ENCODE peak calls at places on chromosomes 4 and X, in nine cellular contexts. O, B, R, J, T, S, D, W and H are unnamed samples.

GRCh38 chrX:47164420-47164819 is 19.4 kb downstream of the RBM10 start:
- DNase-seq in O (no peak), B (no peak), R (no peak), J (no peak), T (no peak), S (no peak), D (no peak), W (no peak), H (no peak)

GRCh38 chrX:115367455-115367854 is 77.9 kb downstream of the LUZP4 start:
- DNase-seq in O (no peak), B (no peak), R (no peak), J (no peak), T (no peak), S (no peak), D (peak; percentile 0), W (no peak), H (no peak)

GRCh38 chrX:115679460-115679859 is 118.5 kb downstream of the PLS3 start:
- DNase-seq in O (no peak), B (no peak), R (no peak), J (peak; percentile 56), T (peak; percentile 15), S (no peak), D (no peak), W (no peak), H (no peak)

GRCh38 chr4:156377036-156377700 is 423.5 kb upstream of the CTSO start:
- DNase-seq in O (no peak), B (no peak), R (no peak), J (peak; percentile 54), T (no peak), S (no peak), D (no peak), W (peak; percentile 33), H (no peak)

GRCh38 chr4:134666640-134667039 is 465.1 kb upstream of the PABPC4L start:
- DNase-seq in O (no peak), B (no peak), R (no peak), J (no peak), T (no peak), S (no peak), D (no peak), W (no peak), H (no peak)

GRCh38 chr4:10123227-10124101 is 6.9 kb upstream of the WDR1 start:
- DNase-seq in O (no peak), B (peak; percentile 46), R (no peak), J (no peak), T (no peak), S (no peak), D (no peak), W (no peak), H (no peak)

GRCh38 chr4:116055857-116056827 is 942.7 kb upstream of the NDST4 start:
- DNase-seq in O (no peak), B (no peak), R (no peak), J (peak; percentile 49), T (no peak), S (no peak), D (no peak), W (no peak), H (no peak)

GRCh38 chr4:157713342-157713741 is 459.5 kb downstream of the GASK1B start:
- DNase-seq in O (no peak), B (no peak), R (no peak), J (peak; percentile 39), T (peak; percentile 3), S (no peak), D (no peak), W (no peak), H (no peak)

GRCh38 chr4:186684889-186685309 is 38.8 kb downstream of the FAT1 start:
- DNase-seq in O (no peak), B (no peak), R (no peak), J (peak; percentile 34), T (no peak), S (peak; percentile 40), D (no peak), W (no peak), H (no peak)

GRCh38 chr4:20251796-20252655 is at the start of gene SLIT2:
- DNase-seq in O (peak; percentile 45), B (peak; percentile 88), R (no peak), J (peak; percentile 82), T (peak; percentile 49), S (peak; percentile 81), D (peak; percentile 81), W (peak; percentile 40), H (peak; percentile 92)

GRCh38 chrX:40104649-40105015 is 6.9 kb upstream of the BCOR start:
- DNase-seq in O (peak; percentile 63), B (peak; percentile 54), R (no peak), J (peak; percentile 65), T (no peak), S (peak; percentile 60), D (no peak), W (no peak), H (peak; percentile 87)

GRCh38 chrX:13652256-13653021 is 502 bp upstream of the TCEANC start:
- DNase-seq in O (no peak), B (no peak), R (no peak), J (peak; percentile 88), T (no peak), S (no peak), D (no peak), W (peak; percentile 89), H (no peak)

GRCh38 chr4:134862116-134862515 is 660.5 kb upstream of the PABPC4L start:
- DNase-seq in O (no peak), B (no peak), R (no peak), J (peak; percentile 32), T (no peak), S (no peak), D (no peak), W (no peak), H (no peak)

GRCh38 chr4:15291133-15291532 is 136.7 kb upstream of the C1QTNF7 start:
- DNase-seq in O (no peak), B (no peak), R (no peak), J (no peak), T (no peak), S (no peak), D (no peak), W (peak; percentile 18), H (no peak)

GRCh38 chrX:16258936-16259335 is 91.7 kb downstream of the MAGEB17 start:
- DNase-seq in O (no peak), B (no peak), R (no peak), J (no peak), T (no peak), S (no peak), D (no peak), W (no peak), H (no peak)

GRCh38 chr4:105352826-105353225 is 121.0 kb downstream of the PPA2 start:
- DNase-seq in O (no peak), B (no peak), R (no peak), J (no peak), T (no peak), S (no peak), D (no peak), W (no peak), H (no peak)

GRCh38 chr4:40587826-40588225 is 41.8 kb downstream of the RBM47 start:
- DNase-seq in O (no peak), B (peak; percentile 52), R (no peak), J (peak; percentile 40), T (no peak), S (peak; percentile 44), D (no peak), W (peak; percentile 53), H (no peak)

GRCh38 chrX:64206556-64207162 is 1.2 kb upstream of the AMER1 start:
- DNase-seq in O (no peak), B (peak; percentile 67), R (no peak), J (no peak), T (no peak), S (no peak), D (no peak), W (no peak), H (no peak)

GRCh38 chr4:109290918-109291317 is 11.5 kb downstream of the COL25A1 start:
- DNase-seq in O (no peak), B (no peak), R (no peak), J (peak; percentile 1), T (no peak), S (no peak), D (no peak), W (no peak), H (no peak)